ENCODE peak calls at places on chromosomes 5 and 9, in four cellular contexts. Z is NCI-H146, S is C1 segment of cervical spinal cord, K is NCI-H748 treated with DMSO at 0.1 percent for 48 hours. R is an unnamed sample.

GRCh38 chr9:95373765-95374435 is 56.4 kb upstream of the FANCC start:
- DNase-seq in S (no peak), K (no peak), Z (no peak), R (no peak)

GRCh38 chr9:31736581-31737179 is 647.8 kb upstream of the ACO1 start:
- DNase-seq in K (no peak), Z (peak), S (no peak), R (no peak)

GRCh38 chr5:175741556-175741955 is 83.7 kb downstream of the HRH2 start:
- DNase-seq in K (no peak), S (no peak), Z (no peak), R (no peak)

GRCh38 chr9:36813149-36813548 is 220.9 kb downstream of the PAX5 start:
- DNase-seq in Z (no peak), S (no peak), K (no peak), R (no peak)

GRCh38 chr5:64680289-64680688 is 10.0 kb upstream of the SHISAL2B start:
- DNase-seq in S (no peak), Z (peak), K (no peak), R (no peak)

GRCh38 chr5:101679816-101680215 is 616.3 kb downstream of the SLCO4C1 start:
- DNase-seq in Z (no peak), K (no peak), S (no peak), R (no peak)

GRCh38 chr9:129435272-129435671 is 185.6 kb downstream of the C9orf50 start:
- DNase-seq in Z (no peak), K (no peak), S (no peak), R (no peak)

GRCh38 chr5:53092242-53092641 is 17.3 kb downstream of the MOCS2 start:
- DNase-seq in Z (no peak), K (no peak), S (no peak), R (no peak)

GRCh38 chr9:132025766-132026165 is 53.9 kb downstream of the MED27 start:
- DNase-seq in Z (no peak), S (no peak), K (no peak), R (no peak)

GRCh38 chr9:120043448-120043847 is 536.5 kb downstream of the CDK5RAP2 start:
- DNase-seq in Z (no peak), K (no peak), S (no peak), R (no peak)

GRCh38 chr5:80871541-80871961 is 88.6 kb upstream of the RASGRF2 start:
- DNase-seq in K (no peak), Z (no peak), S (no peak), R (no peak)